ENCODE peak calls at places on chromosomes 7 and 10, in eight cellular contexts. X is H7; K is mesendoderm; Z is K562; M is psoas muscle; Y is AG04450; A is HAP-1; W is CD8-positive, alpha-beta memory T cell. T is an unnamed sample.

GRCh38 chr10:131653140-131653539 is 247.7 kb upstream of the PPP2R2D start:
- DNase-seq in A (no peak), K (no peak), Z (no peak), X (no peak), M (no peak), Y (no peak), W (no peak), T (no peak)

GRCh38 chr7:128890306-128891109 is 20.0 kb downstream of the KCP start:
- DNase-seq in Z (peak; percentile 90), K (no peak), Y (no peak), A (no peak), X (peak; percentile 89), W (no peak), M (no peak), T (no peak)

GRCh38 chr7:65233409-65234034 is 140.1 kb upstream of the ZNF92 start:
- DNase-seq in Y (no peak), K (peak; percentile 93), Z (no peak), A (no peak), M (no peak), W (peak; percentile 22), X (no peak), T (no peak)

GRCh38 chr7:105691692-105692564 is 110.6 kb upstream of the EFCAB10 start:
- DNase-seq in A (peak; percentile 63), Y (peak; percentile 80), X (no peak), K (no peak), Z (no peak), W (peak; percentile 82), M (peak; percentile 21), T (peak; percentile 72)

GRCh38 chr10:35420044-35420443 is 83.7 kb downstream of the CCNY start:
- DNase-seq in Y (no peak), X (no peak), A (no peak), M (no peak), W (no peak), K (no peak), Z (no peak), T (no peak)

GRCh38 chr7:98459529-98459928 is 58.6 kb upstream of the BAIAP2L1 start:
- DNase-seq in W (no peak), Z (no peak), K (no peak), A (no peak), M (no peak), X (peak; percentile 79), Y (no peak), T (no peak)

GRCh38 chr7:47552631-47553030 is 29.3 kb downstream of the TNS3 start:
- DNase-seq in Y (no peak), X (no peak), K (no peak), M (no peak), A (no peak), Z (no peak), W (no peak), T (no peak)

GRCh38 chr10:88881335-88881734 is 1.3 kb downstream of the STAMBPL1 start:
- DNase-seq in K (no peak), A (no peak), M (no peak), X (no peak), Y (no peak), Z (no peak), W (no peak), T (no peak)

GRCh38 chr10:72122221-72122620 is 33.9 kb upstream of the SPOCK2 start:
- DNase-seq in Y (no peak), K (no peak), W (no peak), A (no peak), X (no peak), Z (no peak), M (no peak), T (no peak)

GRCh38 chr10:6171891-6172354 is 30.8 kb upstream of the PFKFB3 start:
- DNase-seq in K (no peak), Z (no peak), M (peak; percentile 73), W (no peak), X (peak; percentile 17), A (no peak), Y (peak; percentile 75), T (peak; percentile 91)

GRCh38 chr7:36153571-36154097 is 580 bp downstream of the EEPD1 start:
- DNase-seq in Y (no peak), W (no peak), K (no peak), Z (no peak), A (no peak), X (peak; percentile 66), M (no peak), T (no peak)

GRCh38 chr7:47609803-47610452 is 28.0 kb upstream of the TNS3 start:
- DNase-seq in Y (peak; percentile 91), W (no peak), K (no peak), M (peak; percentile 40), X (no peak), Z (no peak), A (no peak), T (peak; percentile 56)

GRCh38 chr10:84244651-84245270 is at the start of gene RGR:
- DNase-seq in Y (no peak), A (peak; percentile 32), W (no peak), X (no peak), Z (no peak), M (no peak), K (no peak), T (peak; percentile 2)

DNA sequence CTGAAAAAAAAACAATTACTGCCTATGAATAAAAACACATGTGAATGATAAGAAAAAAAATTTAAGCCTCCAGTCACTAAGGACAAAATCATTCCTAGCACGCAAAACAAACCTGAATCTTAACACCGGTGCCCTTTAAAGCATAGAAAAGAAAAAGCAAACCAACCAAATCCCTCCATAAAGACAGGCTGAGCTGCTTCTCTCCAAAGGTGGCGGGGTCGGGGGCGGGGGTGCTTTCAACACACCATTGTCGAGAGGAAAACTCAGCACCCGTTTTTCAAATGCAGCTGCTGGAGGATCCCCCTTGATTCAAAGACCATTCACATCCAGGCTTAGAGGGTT is 1.4 kb downstream of the ST8SIA6 start:
- DNase-seq in Y (no peak), W (no peak), X (no peak), K (no peak), Z (no peak), M (no peak), A (no peak), T (no peak)
- H3K4me3 ChIP-seq in Y (no peak overlapping the region), W (peak overlapping the region; percentile 52), X (peak overlapping the region; percentile 67), K (peak overlapping the region; percentile 46), Z (peak overlapping the region; percentile 77), M (peak overlapping the region; percentile 65), A (peak overlapping the region; percentile 38), T (peak overlapping the region; percentile 48)

DNA sequence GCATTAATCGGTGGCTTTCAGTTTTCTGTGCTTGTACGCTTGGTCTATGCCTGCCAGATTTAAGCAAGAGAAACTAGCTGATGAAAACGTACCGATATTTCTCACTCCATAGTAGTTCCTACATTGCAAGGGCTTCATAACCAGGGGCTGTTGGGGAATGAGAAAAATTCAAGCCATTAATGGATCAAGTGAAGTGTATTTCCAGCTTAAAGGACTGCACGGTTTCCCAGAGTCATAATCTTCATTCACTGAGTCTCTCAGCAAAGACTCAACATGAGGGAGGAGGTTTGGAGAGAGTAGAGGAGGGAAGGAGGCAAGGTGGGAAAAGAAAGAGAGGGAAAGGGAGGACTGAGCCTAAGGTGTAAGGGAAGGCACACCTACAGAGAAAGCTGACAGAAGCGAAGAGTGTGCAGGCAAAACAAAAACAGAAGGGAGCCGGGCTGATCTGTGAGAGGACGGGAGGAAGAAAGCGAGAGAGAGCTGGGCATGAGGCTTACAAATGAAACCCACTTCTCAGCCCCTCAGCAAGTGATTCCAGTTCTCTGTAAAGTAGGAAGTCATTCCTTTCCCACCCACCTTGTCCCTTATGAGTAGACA is 622 bp downstream of the GIMAP2 start:
- DNase-seq in X (no peak), W (no peak), Z (no peak), M (no peak), A (no peak), K (no peak), Y (no peak), T (no peak)
- H3K4me3 ChIP-seq in X (no peak overlapping the region), W (peak overlapping the region; percentile 79), Z (peak overlapping the region; percentile 20), M (peak overlapping the region; percentile 56), A (no peak overlapping the region), K (no peak overlapping the region), Y (no peak overlapping the region), T (peak overlapping the region; percentile 33)

DNA sequence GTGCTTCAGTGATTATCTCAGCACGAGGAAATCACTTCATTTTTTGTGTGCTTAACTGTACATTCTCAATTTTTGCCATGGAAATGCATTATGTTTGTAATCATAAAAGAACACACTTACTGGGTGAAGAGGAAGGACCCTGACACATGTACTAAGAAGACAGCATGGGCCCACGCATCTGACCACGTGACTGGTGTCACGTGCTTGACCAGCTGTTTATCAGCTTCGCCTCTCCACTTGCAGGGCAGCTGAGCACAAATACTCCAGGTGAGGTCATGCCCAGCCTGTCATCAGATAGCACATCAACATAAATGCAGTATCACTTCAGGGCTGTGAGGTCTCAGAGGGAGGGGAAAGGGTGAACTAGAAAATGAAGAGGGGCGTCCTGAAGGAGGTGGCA is 179.8 kb downstream of the EBF3 start:
- DNase-seq in A (no peak), K (no peak), X (no peak), W (no peak), M (no peak), Z (peak; percentile 11), Y (no peak), T (no peak)
- H3K4me3 ChIP-seq in A (no peak overlapping the region), K (no peak overlapping the region), X (no peak overlapping the region), W (no peak overlapping the region), M (no peak overlapping the region), Z (no peak overlapping the region), Y (no peak overlapping the region), T (no peak overlapping the region)

DNA sequence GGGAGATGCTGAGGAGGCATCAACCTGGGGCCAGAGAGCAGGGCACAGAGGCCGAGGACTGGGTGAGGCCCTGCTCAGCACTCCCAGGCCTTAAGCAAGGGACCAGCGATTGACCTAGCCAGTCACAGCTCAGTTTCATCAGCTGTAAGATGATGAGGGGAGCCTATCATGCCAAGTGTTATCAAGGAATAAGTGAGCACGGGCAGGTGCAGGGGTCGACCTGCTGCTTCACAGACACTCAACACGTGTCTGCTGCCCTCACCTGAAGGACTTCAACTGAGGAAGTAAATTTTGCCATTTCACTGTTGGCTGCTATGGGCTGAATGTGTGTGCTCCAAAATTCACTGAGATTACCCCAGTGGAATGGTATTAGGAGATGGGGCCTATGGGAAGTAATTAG is 9.9 kb downstream of the C10orf71 start:
- DNase-seq in Z (no peak), X (no peak), W (no peak), Y (no peak), M (no peak), K (no peak), A (no peak), T (no peak)
- H3K4me3 ChIP-seq in Z (no peak overlapping the region), X (no peak overlapping the region), W (no peak overlapping the region), Y (no peak overlapping the region), M (no peak overlapping the region), K (no peak overlapping the region), A (no peak overlapping the region), T (no peak overlapping the region)

GRCh38 chr10:100654835-100655759 is 90.3 kb upstream of the PAX2 start:
- DNase-seq in K (peak; percentile 85), A (peak; percentile 22), M (no peak), W (no peak), Z (no peak), Y (no peak), X (peak; percentile 88), T (no peak)

GRCh38 chr10:100655760-100656421 is 89.5 kb upstream of the PAX2 start:
- DNase-seq in W (no peak), Z (no peak), X (peak; percentile 83), A (no peak), M (no peak), Y (no peak), K (no peak), T (no peak)

GRCh38 chr10:100653238-100653956 is 92.0 kb upstream of the PAX2 start:
- DNase-seq in A (no peak), W (no peak), M (no peak), Y (no peak), X (no peak), Z (no peak), K (no peak), T (no peak)

GRCh38 chr10:100652406-100653130 is 92.8 kb upstream of the PAX2 start:
- DNase-seq in W (no peak), Y (no peak), Z (no peak), A (no peak), X (no peak), M (no peak), K (no peak), T (no peak)

GRCh38 chr10:100653957-100654834 is 91.2 kb upstream of the PAX2 start:
- DNase-seq in Y (no peak), A (peak; percentile 14), W (no peak), Z (peak; percentile 46), M (no peak), X (peak; percentile 88), K (peak; percentile 91), T (no peak)
- H3K4me3 ChIP-seq in Y (no peak overlapping the region), A (peak overlapping the region; percentile 20), W (peak overlapping the region; percentile 53), Z (no peak overlapping the region), M (peak overlapping the region; percentile 28), X (peak overlapping the region; percentile 54), K (no peak overlapping the region), T (peak overlapping the region; percentile 22)

T was measured in skeletal muscle cell.